ENCODE peak calls at places on chromosome 17, in four cellular contexts. W, X, N and R are unnamed samples.

GRCh38 chr17:40956401-40957254 is 10.1 kb downstream of the KRT39 start:
- DNase-seq in W (no peak), X (no peak), N (no peak), R (no peak)

GRCh38 chr17:14670861-14671260 is 370.0 kb downstream of the HS3ST3B1 start:
- DNase-seq in W (no peak), X (no peak), N (no peak), R (no peak)

GRCh38 chr17:8745586-8746500 is 1.2 kb upstream of the CCDC42 start:
- DNase-seq in W (peak; percentile 84), X (peak; percentile 75), N (peak; percentile 66), R (peak; percentile 77)

GRCh38 chr17:13725286-13725990 is 123.7 kb upstream of the HS3ST3A1 start:
- DNase-seq in W (no peak), X (no peak), N (no peak), R (no peak)

GRCh38 chr17:67400193-67400592 is 23.1 kb downstream of the PITPNC1 start:
- DNase-seq in W (no peak), X (no peak), N (peak; percentile 39), R (no peak)

GRCh38 chr17:47199627-47200324 is 9.4 kb upstream of the MYL4 start:
- DNase-seq in W (no peak), X (no peak), N (no peak), R (no peak)

GRCh38 chr17:82531431-82531881 is 11.9 kb downstream of the FOXK2 start:
- DNase-seq in W (no peak), X (no peak), N (no peak), R (no peak)

GRCh38 chr17:49870298-49870697 is 22.4 kb upstream of the TAC4 start:
- DNase-seq in W (no peak), X (no peak), N (no peak), R (no peak)

GRCh38 chr17:80475949-80476876 is at the start of gene NPTX1:
- DNase-seq in W (peak; percentile 67), X (no peak), N (no peak), R (peak; percentile 9)

GRCh38 chr17:13113821-13114525 is 96.1 kb upstream of the ELAC2 start:
- DNase-seq in W (no peak), X (no peak), N (no peak), R (no peak)

GRCh38 chr17:45294506-45294905 is 22.3 kb downstream of the MAP3K14 start:
- DNase-seq in W (no peak), X (peak; percentile 20), N (no peak), R (no peak)

GRCh38 chr17:50640701-50641338 is 6.1 kb downstream of the ABCC3 start:
- DNase-seq in W (no peak), X (no peak), N (no peak), R (no peak)

GRCh38 chr17:7043544-7044268 is at the start of gene SLC16A11:
- DNase-seq in W (peak; percentile 58), X (peak; percentile 47), N (peak; percentile 26), R (no peak)

GRCh38 chr17:7234100-7235012 is at the start of gene DVL2:
- DNase-seq in W (peak; percentile 97), X (peak; percentile 96), N (peak; percentile 94), R (peak; percentile 93)

GRCh38 chr17:59652119-59652518 is 32.4 kb downstream of the CLTC start:
- DNase-seq in W (no peak), X (no peak), N (no peak), R (no peak)

GRCh38 chr17:63376949-63377348 is 69.2 kb downstream of the CYB561 start:
- DNase-seq in W (no peak), X (no peak), N (no peak), R (no peak)

GRCh38 chr17:47315451-47316266 is 8.1 kb upstream of the EFCAB13 start:
- DNase-seq in W (peak; percentile 71), X (no peak), N (peak; percentile 56), R (no peak)

GRCh38 chr17:58996968-58997367 is 109.7 kb downstream of the TRIM37 start:
- DNase-seq in W (no peak), X (no peak), N (no peak), R (no peak)

GRCh38 chr17:48064638-48065037 is 16.5 kb downstream of the NFE2L1 start:
- DNase-seq in W (no peak), X (no peak), N (no peak), R (no peak)

GRCh38 chr17:7992516-7992915 is 9.9 kb upstream of the GUCY2D start:
- DNase-seq in W (no peak), X (no peak), N (no peak), R (no peak)

GRCh38 chr17:47918991-47919390 is 22.4 kb upstream of the PNPO start:
- DNase-seq in W (no peak), X (no peak), N (no peak), R (no peak)

GRCh38 chr17:74478369-74479100 is 12.1 kb downstream of the CD300A start:
- DNase-seq in W (no peak), X (no peak), N (no peak), R (no peak)

GRCh38 chr17:19372004-19372365 is 6.3 kb upstream of the MAPK7 start:
- DNase-seq in W (no peak), X (no peak), N (no peak), R (no peak)

GRCh38 chr17:61362396-61362795 is 37.2 kb upstream of the TBX2 start:
- DNase-seq in W (no peak), X (no peak), N (no peak), R (no peak)

GRCh38 chr17:52837502-52837901 is 679.0 kb upstream of the CA10 start:
- DNase-seq in W (no peak), X (no peak), N (no peak), R (no peak)

GRCh38 chr17:56822725-56823124 is 11.0 kb downstream of the C17orf67 start:
- DNase-seq in W (no peak), X (no peak), N (no peak), R (no peak)

GRCh38 chr17:35743911-35744328 is 9.1 kb downstream of the GAS2L2 start:
- DNase-seq in W (peak; percentile 77), X (no peak), N (no peak), R (no peak)

GRCh38 chr17:12538003-12538402 is 127.7 kb upstream of the MYOCD start:
- DNase-seq in W (no peak), X (no peak), N (no peak), R (no peak)

GRCh38 chr17:2456475-2456874 is 55.2 kb downstream of the METTL16 start:
- DNase-seq in W (no peak), X (no peak), N (no peak), R (no peak)

GRCh38 chr17:80846932-80847331 is 144.7 kb upstream of the CHMP6 start:
- DNase-seq in W (no peak), X (no peak), N (no peak), R (no peak)

GRCh38 chr17:19249681-19250080 is 12.5 kb downstream of the EPN2 start:
- DNase-seq in W (no peak), X (no peak), N (no peak), R (no peak)

GRCh38 chr17:64020068-64020766 is at the start of gene ICAM2:
- DNase-seq in W (no peak), X (peak; percentile 61), N (peak; percentile 98), R (peak; percentile 97)

GRCh38 chr17:55121268-55121667 is 143.5 kb upstream of the HLF start:
- DNase-seq in W (no peak), X (no peak), N (no peak), R (no peak)

GRCh38 chr17:48542956-48543853 is 1.7 kb downstream of the HOXB2 start:
- DNase-seq in W (peak; percentile 79), X (peak; percentile 47), N (peak; percentile 61), R (peak; percentile 73)

GRCh38 chr17:20925091-20925490 is 117.7 kb downstream of the USP22 start:
- DNase-seq in W (no peak), X (no peak), N (no peak), R (no peak)

GRCh38 chr17:47686276-47686635 is 7.7 kb upstream of the TBKBP1 start:
- DNase-seq in W (no peak), X (no peak), N (no peak), R (no peak)

GRCh38 chr17:79814966-79815835 is 18.3 kb upstream of the CBX8 start:
- DNase-seq in W (peak; percentile 66), X (no peak), N (no peak), R (no peak)

GRCh38 chr17:36975922-36976515 is 27.3 kb downstream of the AATF start:
- DNase-seq in W (no peak), X (no peak), N (no peak), R (no peak)

GRCh38 chr17:36977568-36977967 is 28.8 kb downstream of the AATF start:
- DNase-seq in W (no peak), X (no peak), N (no peak), R (no peak)

GRCh38 chr17:36978810-36979584 is 30.2 kb downstream of the AATF start:
- DNase-seq in W (no peak), X (no peak), N (no peak), R (no peak)

GRCh38 chr17:36979585-36979941 is 30.8 kb downstream of the AATF start:
- DNase-seq in W (no peak), X (no peak), N (no peak), R (no peak)

DNA sequence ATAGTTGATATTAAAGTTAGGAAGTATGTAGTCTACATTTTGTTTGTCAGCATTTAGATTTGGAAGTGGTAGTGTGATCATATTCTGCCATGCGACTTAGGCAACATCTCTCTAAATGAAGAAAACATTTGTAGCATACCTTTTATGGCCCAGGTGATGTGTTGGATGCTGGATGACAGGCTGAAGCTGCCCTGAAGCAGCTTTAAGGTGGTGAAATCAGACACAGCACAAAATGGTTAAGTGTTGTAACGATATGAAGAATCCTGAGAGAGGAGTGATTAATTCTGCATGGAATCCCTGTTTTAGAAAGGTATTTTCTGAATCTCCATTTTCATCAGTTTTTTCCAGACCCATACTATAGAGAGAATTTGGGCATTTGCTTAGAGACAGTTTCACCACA is 28.3 kb downstream of the AATF start:
- DNase-seq in W (no peak), X (no peak), N (no peak), R (no peak)
- H3K36me3 ChIP-seq in W (no peaks in the 10 kb centered on the region), X (no peaks in the 10 kb centered on the region), N (no peaks in the 10 kb centered on the region), R (peaks cover 4% of the 10 kb centered on the region)

GRCh38 chr17:29109477-29110371 is 66.8 kb downstream of the PIPOX start:
- DNase-seq in W (peak; percentile 30), X (no peak), N (no peak), R (no peak)

GRCh38 chr17:29111816-29112499 is 68.2 kb downstream of the MYO18A start:
- DNase-seq in W (peak; percentile 77), X (peak; percentile 66), N (peak; percentile 55), R (peak; percentile 71)

GRCh38 chr17:29108806-29109476 is 66.0 kb downstream of the PIPOX start:
- DNase-seq in W (no peak), X (no peak), N (no peak), R (no peak)

GRCh38 chr17:29107933-29108805 is 65.2 kb downstream of the PIPOX start:
- DNase-seq in W (no peak), X (peak; percentile 56), N (no peak), R (no peak)

GRCh38 chr17:29110372-29110757 is 67.4 kb downstream of the PIPOX start:
- DNase-seq in W (no peak), X (no peak), N (no peak), R (no peak)
- H3K4me1 ChIP-seq in W (peaks cover 17% of the 10 kb centered on the region), X (peaks cover 70% of the 10 kb centered on the region), N (no peaks in the 10 kb centered on the region), R (no peaks in the 10 kb centered on the region)

GRCh38 chr17:1002771-1003555 is 6.0 kb downstream of the TIMM22 start:
- DNase-seq in W (no peak), X (no peak), N (no peak), R (no peak)
- H3K36me3 ChIP-seq in W (no peaks in the 10 kb centered on the region), X (peaks cover 70% of the 10 kb centered on the region), N (peaks cover 59% of the 10 kb centered on the region), R (peaks cover 27% of the 10 kb centered on the region)

DNA sequence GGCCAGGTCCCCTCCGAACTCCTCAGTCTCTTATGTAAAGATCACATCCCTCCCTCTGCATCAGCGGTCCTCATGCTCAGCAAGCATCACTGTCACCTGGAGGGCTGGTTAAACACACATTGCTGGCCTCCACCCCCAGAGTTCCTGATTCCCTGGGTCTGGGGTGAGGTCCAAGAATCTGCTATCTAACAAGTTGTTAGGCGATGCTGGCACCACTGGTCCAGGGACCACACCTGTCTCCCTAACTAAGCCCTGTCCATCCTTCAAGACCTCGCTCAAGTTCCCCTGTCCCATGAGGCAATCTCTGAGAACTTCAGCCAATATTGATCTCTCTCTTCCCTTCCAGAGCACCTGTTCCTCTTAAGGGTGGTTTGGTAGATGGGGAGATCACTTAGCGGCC is 44.2 kb downstream of the CUEDC1 start:
- DNase-seq in W (no peak), X (no peak), N (no peak), R (no peak)
- H3K4me1 ChIP-seq in W (peaks cover 67% of the 10 kb centered on the region), X (peaks cover 84% of the 10 kb centered on the region), N (no peaks in the 10 kb centered on the region), R (no peaks in the 10 kb centered on the region)